ENCODE peak calls at places on chromosome 20, in four cellular contexts. One of them, this sample, is unnamed.

GRCh38 chr20:43827940-43828562 is 86.6 kb upstream of the TOX2 start:
- DNase-seq in fibroblast of lung: no peak
- DNase-seq in GM04504: no peak
- DNase-seq in CD8-positive, alpha-beta T cell: no peak
- DNase-seq in this sample: no peak

GRCh38 chr20:25077610-25078169 is 4.3 kb downstream of the VSX1 start:
- DNase-seq in fibroblast of lung: peak; percentile 14
- DNase-seq in GM04504: no peak
- DNase-seq in CD8-positive, alpha-beta T cell: no peak
- DNase-seq in this sample: peak; percentile 38

GRCh38 chr20:15071010-15071808 is 733.8 kb upstream of the FLRT3 start:
- DNase-seq in fibroblast of lung: peak; percentile 0
- DNase-seq in GM04504: peak; percentile 32
- DNase-seq in CD8-positive, alpha-beta T cell: no peak
- DNase-seq in this sample: no peak

GRCh38 chr20:6765469-6766058 is 1.9 kb upstream of the BMP2 start:
- DNase-seq in fibroblast of lung: peak; percentile 58
- DNase-seq in GM04504: peak; percentile 44
- DNase-seq in CD8-positive, alpha-beta T cell: no peak
- DNase-seq in this sample: peak; percentile 81

GRCh38 chr20:62288535-62289105 is 14.2 kb upstream of the ADRM1 start:
- DNase-seq in fibroblast of lung: no peak
- DNase-seq in GM04504: no peak
- DNase-seq in CD8-positive, alpha-beta T cell: no peak
- DNase-seq in this sample: no peak

GRCh38 chr20:7841967-7842301 is 98.3 kb downstream of the HAO1 start:
- DNase-seq in fibroblast of lung: peak; percentile 97
- DNase-seq in GM04504: peak; percentile 48
- DNase-seq in CD8-positive, alpha-beta T cell: no peak
- DNase-seq in this sample: peak; percentile 76

GRCh38 chr20:3312940-3313656 is 74.1 kb upstream of the SLC4A11 start:
- DNase-seq in fibroblast of lung: peak; percentile 60
- DNase-seq in GM04504: peak; percentile 45
- DNase-seq in CD8-positive, alpha-beta T cell: no peak
- DNase-seq in this sample: peak; percentile 88

GRCh38 chr20:9306521-9306920 is 207.9 kb upstream of the LAMP5 start:
- DNase-seq in fibroblast of lung: peak; percentile 49
- DNase-seq in GM04504: no peak
- DNase-seq in CD8-positive, alpha-beta T cell: no peak
- DNase-seq in this sample: peak; percentile 83

GRCh38 chr20:20360464-20360863 is 7.4 kb upstream of the INSM1 start:
- DNase-seq in fibroblast of lung: peak; percentile 53
- DNase-seq in GM04504: peak; percentile 30
- DNase-seq in CD8-positive, alpha-beta T cell: no peak
- DNase-seq in this sample: peak; percentile 62

GRCh38 chr20:59064214-59064722 is 21.7 kb upstream of the PRELID3B start:
- DNase-seq in fibroblast of lung: no peak
- DNase-seq in GM04504: no peak
- DNase-seq in CD8-positive, alpha-beta T cell: no peak
- DNase-seq in this sample: no peak

GRCh38 chr20:25148982-25149846 is 46.3 kb upstream of the ENTPD6 start:
- DNase-seq in fibroblast of lung: no peak
- DNase-seq in GM04504: no peak
- DNase-seq in CD8-positive, alpha-beta T cell: no peak
- DNase-seq in this sample: no peak

GRCh38 chr20:61397790-61398189 is 145.7 kb downstream of the CDH4 start:
- DNase-seq in fibroblast of lung: no peak
- DNase-seq in GM04504: no peak
- DNase-seq in CD8-positive, alpha-beta T cell: no peak
- DNase-seq in this sample: no peak

GRCh38 chr20:8242827-8243764 is 111.0 kb downstream of the PLCB1 start:
- DNase-seq in fibroblast of lung: no peak
- DNase-seq in GM04504: no peak
- DNase-seq in CD8-positive, alpha-beta T cell: no peak
- DNase-seq in this sample: peak; percentile 17

GRCh38 chr20:50918403-50918802 is 12.8 kb downstream of the ADNP start:
- DNase-seq in fibroblast of lung: peak; percentile 56
- DNase-seq in GM04504: no peak
- DNase-seq in CD8-positive, alpha-beta T cell: no peak
- DNase-seq in this sample: peak; percentile 54

GRCh38 chr20:407097-407952 is 774 bp upstream of the RBCK1 start:
- DNase-seq in fibroblast of lung: peak; percentile 71
- DNase-seq in GM04504: peak; percentile 47
- DNase-seq in CD8-positive, alpha-beta T cell: peak; percentile 68
- DNase-seq in this sample: peak; percentile 76

GRCh38 chr20:20371681-20372080 is 3.8 kb downstream of the INSM1 start:
- DNase-seq in fibroblast of lung: no peak
- DNase-seq in GM04504: no peak
- DNase-seq in CD8-positive, alpha-beta T cell: no peak
- DNase-seq in this sample: no peak